ENCODE peak calls at places on chromosomes 7 and 10, in eight cellular contexts. D is cardiac fibroblast; U is A673; X is nephron progenitor cell; Q is CD8-positive, alpha-beta T cell; W is cardiac muscle cell; J is GM12865; C is Calu3. L is an unnamed sample.

GRCh38 chr7:1028775-1029636 is 15.3 kb upstream of the GPR146 start:
- DNase-seq in D (peak), U (peak), X (no peak), Q (peak), W (peak), J (peak), C (peak), L (peak)

GRCh38 chr10:128095023-128095752 is 31.0 kb downstream of the MKI67 start:
- DNase-seq in D (no peak), U (peak), X (no peak), Q (peak), W (no peak), J (peak), C (no peak), L (peak)

GRCh38 chr7:33040803-33041516 is 21.6 kb downstream of the NT5C3A start:
- DNase-seq in D (peak), U (peak), X (no peak), Q (peak), W (peak), J (peak), C (peak), L (peak)

GRCh38 chr10:10684972-10685371 is 332.7 kb upstream of the CELF2 start:
- DNase-seq in D (no peak), U (no peak), X (no peak), Q (no peak), W (no peak), J (no peak), C (no peak), L (no peak)

GRCh38 chr10:115936926-115937755 is 335.9 kb downstream of the GFRA1 start:
- DNase-seq in D (no peak), U (peak), X (no peak), Q (no peak), W (no peak), J (no peak), C (no peak), L (no peak)

GRCh38 chr7:151518105-151518780 is 1.5 kb downstream of the RHEB start:
- DNase-seq in D (peak), U (peak), X (peak), Q (peak), W (peak), J (peak), C (peak), L (peak)

GRCh38 chr7:81606078-81606863 is 163.6 kb downstream of the HGF start:
- DNase-seq in D (no peak), U (no peak), X (no peak), Q (no peak), W (no peak), J (no peak), C (no peak), L (no peak)

GRCh38 chr7:38863609-38864291 is 45.2 kb downstream of the VPS41 start:
- DNase-seq in D (no peak), U (no peak), X (no peak), Q (no peak), W (no peak), J (no peak), C (peak), L (no peak)

GRCh38 chr10:92291610-92291859 is 568 bp downstream of the MARCHF5 start:
- DNase-seq in D (no peak), U (no peak), X (no peak), Q (no peak), W (no peak), J (peak), C (no peak), L (no peak)

GRCh38 chr10:23081891-23082290 is 13.5 kb upstream of the MSRB2 start:
- DNase-seq in D (peak), U (peak), X (no peak), Q (no peak), W (no peak), J (peak), C (no peak), L (no peak)

GRCh38 chr7:131629203-131629871 is 72.9 kb upstream of the PODXL start:
- DNase-seq in D (peak), U (no peak), X (no peak), Q (no peak), W (no peak), J (no peak), C (peak), L (no peak)

GRCh38 chr10:119651514-119652327 is 541 bp downstream of the BAG3 start:
- DNase-seq in D (no peak), U (no peak), X (peak), Q (peak), W (peak), J (no peak), C (peak), L (peak)

GRCh38 chr10:124481717-124482116 is 20.1 kb downstream of the LHPP start:
- DNase-seq in D (no peak), U (no peak), X (no peak), Q (no peak), W (peak), J (no peak), C (no peak), L (no peak)

GRCh38 chr10:7525314-7526016 is 114.6 kb upstream of the SFMBT2 start:
- DNase-seq in D (peak), U (peak), X (peak), Q (peak), W (peak), J (peak), C (peak), L (no peak)

GRCh38 chr7:142782922-142783900 is 12.4 kb downstream of the PRSS2 start:
- DNase-seq in D (peak), U (peak), X (peak), Q (peak), W (peak), J (peak), C (peak), L (peak)

GRCh38 chr7:6416516-6417145 is 31.1 kb downstream of the DAGLB start:
- DNase-seq in D (peak), U (peak), X (no peak), Q (no peak), W (no peak), J (no peak), C (no peak), L (no peak)

GRCh38 chr10:133314911-133315310 is 6.2 kb downstream of the ZNF511 start:
- DNase-seq in D (no peak), U (no peak), X (no peak), Q (no peak), W (no peak), J (no peak), C (no peak), L (no peak)

GRCh38 chr10:18738835-18739234 is 79.6 kb downstream of the ARL5B start:
- DNase-seq in D (peak), U (no peak), X (no peak), Q (no peak), W (no peak), J (no peak), C (no peak), L (no peak)

GRCh38 chr7:124459101-124460052 is 306.2 kb downstream of the GPR37 start:
- DNase-seq in D (peak), U (peak), X (no peak), Q (no peak), W (no peak), J (no peak), C (peak), L (no peak)

GRCh38 chr10:16519250-16519907 is 2.3 kb downstream of the C1QL3 start:
- DNase-seq in D (no peak), U (no peak), X (peak), Q (no peak), W (no peak), J (peak), C (no peak), L (no peak)

GRCh38 chr7:118590107-118590506 is 365.6 kb downstream of the ANKRD7 start:
- DNase-seq in D (no peak), U (peak), X (peak), Q (no peak), W (peak), J (peak), C (peak), L (no peak)

GRCh38 chr7:95397381-95397780 is 1.2 kb upstream of the PON3 start:
- DNase-seq in D (no peak), U (no peak), X (no peak), Q (no peak), W (no peak), J (no peak), C (no peak), L (no peak)

GRCh38 chr7:95398155-95398940 is 2.2 kb upstream of the PON3 start:
- DNase-seq in D (no peak), U (no peak), X (no peak), Q (no peak), W (no peak), J (no peak), C (no peak), L (no peak)

GRCh38 chr7:95395755-95396135 is 430 bp downstream of the PON3 start:
- DNase-seq in D (no peak), U (no peak), X (no peak), Q (no peak), W (no peak), J (no peak), C (no peak), L (no peak)

GRCh38 chr7:95394370-95394769 is 1.8 kb downstream of the PON3 start:
- DNase-seq in D (no peak), U (no peak), X (no peak), Q (no peak), W (no peak), J (peak), C (no peak), L (no peak)

DNA sequence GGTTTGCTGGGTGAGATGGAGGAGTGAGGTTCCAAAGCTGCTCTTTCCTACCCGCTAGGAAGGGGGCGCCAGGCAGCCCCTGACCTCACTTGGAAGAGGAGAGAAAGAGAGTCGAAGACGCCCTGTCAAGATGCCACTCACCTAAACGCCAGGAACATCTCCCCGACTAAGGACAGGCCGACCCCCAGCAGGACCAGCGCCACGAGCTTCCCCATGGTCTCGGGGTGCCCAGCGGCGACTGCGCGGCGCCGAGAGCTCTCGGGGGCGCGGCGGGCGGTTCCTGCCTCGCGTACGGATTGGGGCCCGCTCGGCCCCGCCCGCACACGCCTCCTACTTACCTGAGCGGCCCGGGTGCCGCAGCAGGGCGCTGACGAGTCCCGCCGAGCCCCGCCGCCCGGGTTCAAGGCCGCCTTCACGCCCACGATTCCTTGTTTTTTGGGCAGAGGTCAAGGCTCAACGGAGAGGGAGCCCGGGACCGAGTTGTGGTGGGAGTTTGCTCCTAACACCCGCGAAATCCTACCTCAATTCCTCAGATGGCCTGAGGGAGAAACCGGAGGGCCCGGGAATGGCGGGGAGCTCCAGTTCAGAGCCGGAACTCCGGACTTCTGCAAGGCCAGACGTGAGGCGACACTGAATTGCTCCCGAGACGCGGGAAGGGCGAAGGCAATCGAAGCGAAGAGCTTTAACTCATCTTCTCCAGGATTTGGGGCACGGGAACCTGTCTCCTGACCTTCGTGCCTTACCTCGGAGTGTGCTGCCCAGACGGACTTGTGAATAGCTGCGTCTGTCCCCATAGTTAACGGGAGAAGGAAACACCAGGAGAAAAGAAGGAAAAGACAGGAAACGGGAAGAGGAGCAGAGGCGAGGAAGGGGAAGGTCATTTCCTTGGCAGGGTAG is at the start of gene PON3:
- DNase-seq in D (peak), U (no peak), X (no peak), Q (peak), W (no peak), J (no peak), C (peak), L (no peak)
- TF ChIP-seq CTCF in D (peak), U (no peak), X (no peak), Q (no peak), W (peak), J (no peak), C (peak), L (no peak)

GRCh38 chr10:59177031-59177861 is 803 bp downstream of the PHYHIPL start:
- DNase-seq in D (peak), U (peak), X (peak), Q (no peak), W (peak), J (peak), C (peak), L (no peak)
- TF ChIP-seq CTCF in D (no peak), U (no peak), X (no peak), Q (no peak), W (no peak), J (no peak), C (no peak), L (no peak)

DNA sequence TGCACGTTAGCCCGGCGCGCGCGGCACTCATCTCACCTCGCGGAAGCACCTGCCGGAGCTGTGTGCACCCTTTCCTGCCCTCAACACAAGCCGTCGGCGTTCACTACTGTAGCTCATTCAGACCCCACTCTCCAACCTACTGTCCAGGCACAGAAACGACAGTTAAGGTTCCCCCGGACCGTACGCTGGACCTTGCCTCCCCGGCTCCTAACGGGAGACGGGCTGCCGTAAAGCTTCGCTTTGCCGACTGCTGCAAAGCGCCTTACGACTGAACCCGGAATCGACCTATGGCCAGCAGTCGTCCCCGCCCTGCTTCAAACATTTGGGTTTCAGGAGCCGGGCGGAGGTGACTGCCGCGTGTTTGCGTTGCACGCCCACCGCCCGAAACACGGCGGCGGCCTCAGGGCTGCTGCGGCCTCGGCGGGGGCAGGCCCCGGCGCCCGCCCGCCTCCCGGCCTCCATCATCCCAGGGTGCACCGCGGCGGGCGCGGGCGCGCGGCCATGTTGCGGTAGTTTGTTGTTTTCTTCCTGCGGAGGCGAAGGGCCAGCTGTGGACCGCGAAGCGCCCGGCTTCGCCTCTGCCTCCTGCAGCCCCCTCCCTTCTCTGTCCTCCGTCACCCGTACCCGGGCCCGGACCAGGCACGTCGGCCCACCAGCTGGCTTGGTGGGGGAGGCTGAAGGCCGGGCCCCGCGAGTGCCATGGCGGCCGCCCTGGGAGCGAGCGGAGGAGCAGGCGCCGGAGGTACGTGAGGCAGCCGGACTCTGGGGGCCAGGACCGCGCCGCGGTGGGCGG is at the start of gene RBM33:
- DNase-seq in D (peak), U (peak), X (peak), Q (peak), W (peak), J (peak), C (peak), L (peak)
- TF ChIP-seq CTCF in D (no peak), U (no peak), X (no peak), Q (no peak), W (no peak), J (no peak), C (no peak), L (no peak)

GRCh38 chr10:43108951-43109350 is 29.3 kb upstream of the CSGALNACT2 start:
- DNase-seq in D (no peak), U (no peak), X (no peak), Q (no peak), W (no peak), J (no peak), C (no peak), L (no peak)

GRCh38 chr10:43110318-43111071 is 27.8 kb upstream of the CSGALNACT2 start:
- DNase-seq in D (peak), U (no peak), X (no peak), Q (no peak), W (no peak), J (peak), C (no peak), L (no peak)

GRCh38 chr10:43111101-43111500 is 27.1 kb upstream of the CSGALNACT2 start:
- DNase-seq in D (no peak), U (no peak), X (no peak), Q (no peak), W (no peak), J (no peak), C (no peak), L (no peak)

GRCh38 chr10:43111921-43112607 is 26.2 kb upstream of the CSGALNACT2 start:
- DNase-seq in D (no peak), U (no peak), X (no peak), Q (no peak), W (no peak), J (no peak), C (no peak), L (no peak)

DNA sequence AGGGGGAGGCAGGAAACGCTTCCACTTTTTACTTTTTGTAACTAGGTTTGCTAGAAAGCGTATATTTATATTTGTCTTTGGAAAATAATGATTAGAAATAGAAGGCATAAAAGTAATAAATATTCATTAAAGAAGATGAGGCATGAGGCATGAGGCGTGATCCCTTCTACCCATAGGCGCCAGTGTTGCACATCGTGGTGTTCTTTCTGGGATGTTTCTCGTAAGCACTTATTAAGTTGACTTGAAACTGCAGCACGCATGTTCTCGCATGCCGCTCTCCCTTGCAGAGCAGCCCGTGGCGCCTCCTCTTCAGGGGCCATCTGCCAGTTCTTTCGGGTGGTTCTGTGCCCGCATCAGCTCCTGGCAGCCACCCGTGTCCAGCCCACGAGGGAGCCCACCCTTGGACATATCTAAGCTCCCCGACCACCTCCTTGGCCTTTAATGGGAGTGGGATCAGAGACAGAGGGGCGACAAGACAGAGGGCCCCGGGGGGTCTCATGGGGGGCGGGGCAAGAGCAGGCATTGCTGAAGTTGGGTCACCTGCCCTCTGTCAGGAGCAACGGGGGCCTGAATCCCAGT is 28.5 kb upstream of the CSGALNACT2 start:
- DNase-seq in D (no peak), U (no peak), X (no peak), Q (no peak), W (no peak), J (no peak), C (no peak), L (no peak)
- TF ChIP-seq CTCF in D (no peak), U (no peak), X (no peak), Q (no peak), W (no peak), J (no peak), C (no peak), L (no peak)

GRCh38 chr7:45574521-45575500 is 643 bp downstream of the ADCY1 start:
- DNase-seq in D (peak), U (peak), X (peak), Q (no peak), W (peak), J (peak), C (peak), L (no peak)
- TF ChIP-seq CTCF in D (no peak), U (no peak), X (no peak), Q (no peak), W (no peak), J (peak), C (no peak), L (no peak)